ENCODE peak calls at places on chromosomes 2 and 18, in four cellular contexts. P is neuronal stem cell, U is NCI-H460, E is HuH-7.5. X is an unnamed sample.

GRCh38 chr18:11741505-11742145 is 52.6 kb downstream of the GNAL start:
- DNase-seq in P (no peak), U (peak), E (peak), X (peak)

GRCh38 chr2:153478289-153479261 is at the start of gene RPRM:
- DNase-seq in E (peak), U (peak), P (peak), X (peak)

GRCh38 chr2:107088156-107088555 is 202.2 kb upstream of the ST6GAL2 start:
- DNase-seq in E (no peak), U (no peak), P (no peak), X (no peak)

GRCh38 chr18:54845788-54846187 is 17.5 kb downstream of the RAB27B start:
- DNase-seq in E (no peak), U (no peak), P (no peak), X (no peak)

GRCh38 chr2:137507237-137507636 is 457.0 kb upstream of the HNMT start:
- DNase-seq in U (no peak), E (no peak), P (no peak), X (no peak)

GRCh38 chr2:145043399-145043834 is 523.5 kb upstream of the ZEB2 start:
- DNase-seq in U (no peak), P (no peak), E (no peak), X (peak)

GRCh38 chr18:75727479-75727878 is 300.0 kb upstream of the SMIM21 start:
- DNase-seq in E (no peak), P (peak), U (no peak), X (peak)

GRCh38 chr2:222336442-222336841 is 37.6 kb upstream of the PAX3 start:
- DNase-seq in P (no peak), U (no peak), E (no peak), X (no peak)

GRCh38 chr18:26806224-26806623 is 59.3 kb downstream of the AQP4 start:
- DNase-seq in U (no peak), P (no peak), E (no peak), X (no peak)

GRCh38 chr18:48839819-48840490 is 110.8 kb downstream of the SMAD7 start:
- DNase-seq in E (no peak), U (no peak), P (no peak), X (no peak)

GRCh38 chr2:122531803-122532344 is 776.4 kb downstream of the TSN start:
- DNase-seq in U (no peak), E (no peak), P (peak), X (peak)

GRCh38 chr2:56314809-56315208 is 131.0 kb downstream of the CCDC85A start:
- DNase-seq in U (no peak), E (no peak), P (no peak), X (no peak)

GRCh38 chr2:28469947-28470585 is 25.8 kb upstream of the PLB1 start:
- DNase-seq in E (no peak), U (no peak), P (no peak), X (no peak)

GRCh38 chr18:50877545-50878265 is 1.2 kb upstream of the ME2 start:
- DNase-seq in E (no peak), P (no peak), U (no peak), X (no peak)

GRCh38 chr2:168165418-168165817 is 82.0 kb downstream of the STK39 start:
- DNase-seq in P (no peak), U (no peak), E (no peak), X (no peak)

GRCh38 chr2:239378021-239378917 is 22.6 kb downstream of the HDAC4 start:
- DNase-seq in E (no peak), P (no peak), U (no peak), X (no peak)

GRCh38 chr2:3535794-3536681 is 16.7 kb upstream of the ADI1 start:
- DNase-seq in P (no peak), E (peak), U (peak), X (no peak)

GRCh38 chr2:117948585-117948984 is 65.3 kb downstream of the CCDC93 start:
- DNase-seq in E (no peak), P (peak), U (no peak), X (no peak)

GRCh38 chr18:50661013-50661412 is 101.1 kb downstream of the MAPK4 start:
- DNase-seq in U (no peak), P (no peak), E (no peak), X (no peak)

GRCh38 chr2:109383505-109384307 is 230.1 kb downstream of the SEPTIN10 start:
- DNase-seq in P (no peak), E (no peak), U (no peak), X (no peak)

GRCh38 chr2:70962885-70963878 is 15.2 kb upstream of the ANKRD53 start:
- DNase-seq in P (no peak), E (no peak), U (no peak), X (no peak)

GRCh38 chr18:74351354-74351753 is 35.7 kb downstream of the C18orf63 start:
- DNase-seq in E (no peak), U (no peak), P (no peak), X (no peak)